ENCODE peak calls at places on chromosomes 4 and X, in seven cellular contexts. N is iris pigment epithelial cell; D is nephron progenitor cell; F is D341Med; V is KG1; Y is stimulated activated CD4-positive, alpha-beta T cell treated with anti-CD3 and anti-CD28 coated beads, Interleukin-15, amount 100 ng/mL, for 1 hour; K is HTR-8/SVneo. R is an unnamed sample.

GRCh38 chr4:169440446-169440845 is 169.7 kb upstream of the SH3RF1 start:
- DNase-seq in D (no peak), Y (no peak), N (no peak), F (no peak), V (no peak), K (no peak), R (peak; percentile 45)

GRCh38 chr4:125985856-125986255 is 671.1 kb downstream of the FAT4 start:
- DNase-seq in F (no peak), K (no peak), D (no peak), Y (no peak), V (no peak), N (no peak), R (no peak)

GRCh38 chr4:53527342-53527741 is 63.9 kb downstream of the LNX1 start:
- DNase-seq in V (no peak), K (no peak), N (no peak), F (no peak), Y (no peak), D (no peak), R (no peak)

GRCh38 chr4:42627887-42628646 is 28.8 kb downstream of the ATP8A1 start:
- DNase-seq in D (no peak), Y (no peak), V (no peak), N (no peak), F (peak; percentile 62), K (no peak), R (peak; percentile 82)

GRCh38 chr4:19945979-19946380 is 305.7 kb upstream of the SLIT2 start:
- DNase-seq in F (no peak), D (no peak), V (no peak), Y (no peak), K (peak; percentile 19), N (peak; percentile 100), R (no peak)

GRCh38 chrX:15523088-15523487 is 22.5 kb downstream of the BMX start:
- DNase-seq in K (no peak), Y (no peak), F (no peak), D (no peak), V (no peak), N (no peak), R (no peak)

GRCh38 chr4:38424171-38424871 is 239.7 kb upstream of the KLF3 start:
- DNase-seq in Y (no peak), K (no peak), D (peak; percentile 31), V (no peak), N (no peak), F (no peak), R (no peak)

GRCh38 chrX:435536-436122 is 48.9 kb upstream of the PPP2R3B start:
- DNase-seq in K (no peak), N (no peak), D (no peak), F (peak; percentile 37), V (no peak), Y (no peak), R (no peak)

GRCh38 chr4:188484256-188484655 is 345.0 kb downstream of the TRIML1 start:
- DNase-seq in Y (no peak), D (no peak), K (no peak), V (no peak), F (no peak), N (no peak), R (no peak)

GRCh38 chr4:158768577-158769174 is at the start of gene FNIP2:
- DNase-seq in Y (peak; percentile 43), V (peak; percentile 12), K (peak; percentile 72), D (peak; percentile 85), F (peak; percentile 98), N (peak; percentile 78), R (peak; percentile 89)

GRCh38 chr4:139734201-139734874 is 68.7 kb downstream of the MGST2 start:
- DNase-seq in F (no peak), V (no peak), D (no peak), N (peak; percentile 85), K (no peak), Y (no peak), R (peak; percentile 43)

GRCh38 chrX:15816886-15817285 is 26.6 kb downstream of the ZRSR2 start:
- DNase-seq in D (no peak), V (no peak), K (no peak), F (no peak), Y (no peak), N (no peak), R (no peak)

GRCh38 chrX:153305941-153306464 is 15.6 kb downstream of the PNMA6F start:
- DNase-seq in Y (no peak), F (no peak), K (no peak), V (no peak), N (no peak), D (no peak), R (no peak)

GRCh38 chrX:13791559-13791958 is 25.3 kb downstream of the GPM6B start:
- DNase-seq in F (no peak), K (no peak), N (no peak), V (no peak), D (no peak), Y (no peak), R (peak; percentile 88)

GRCh38 chrX:109350621-109351020 is 131.3 kb downstream of the GUCY2F start:
- DNase-seq in D (no peak), F (no peak), Y (no peak), N (no peak), K (no peak), V (no peak), R (peak; percentile 15)

GRCh38 chr4:7929530-7929951 is 10.1 kb downstream of the AFAP1 start:
- DNase-seq in D (no peak), V (no peak), Y (no peak), F (no peak), K (no peak), N (no peak), R (no peak)

R was measured in Ammon's horn.